ENCODE peak calls at places on chromosomes 6 and 20, in ten cellular contexts. Y is fibroblast of the aortic adventitia; D is HFFc6; A is fibroblast of pulmonary artery; Z is activated effector memory CD4-positive, alpha-beta T cell treated with anti-CD3 and anti-CD28 coated beads, Interleukin-2, amount 50 U/mL, for 16 hours; T is left colon; R is foreskin keratinocyte; B is HT-29; V is psoas muscle; W is C1 segment of cervical spinal cord. M is an unnamed sample.

GRCh38 chr20:43583982-43584432 is 6.7 kb upstream of the IFT52 start:
- DNase-seq in Y (peak; percentile 98), D (peak; percentile 86), A (peak; percentile 98), Z (no peak), T (peak; percentile 43), R (peak; percentile 83), B (no peak), V (no peak), W (peak; percentile 29), M (no peak)

GRCh38 chr20:58447733-58448391 is 58.8 kb downstream of the VAPB start:
- DNase-seq in Y (peak; percentile 62), D (peak; percentile 32), A (peak; percentile 73), Z (peak; percentile 78), T (peak; percentile 64), R (no peak), B (peak; percentile 81), V (no peak), W (no peak), M (no peak)

GRCh38 chr6:4388675-4389074 is 253.3 kb upstream of the ECI2 start:
- DNase-seq in Y (no peak), D (peak; percentile 27), A (no peak), Z (no peak), T (no peak), R (no peak), B (no peak), V (no peak), W (no peak), M (no peak)

GRCh38 chr6:155881845-155882526 is 426.3 kb upstream of the NOX3 start:
- DNase-seq in Y (no peak), D (no peak), A (no peak), Z (no peak), T (no peak), R (no peak), B (no peak), V (no peak), W (no peak), M (no peak)

GRCh38 chr6:121881974-121882667 is 446.7 kb downstream of the GJA1 start:
- DNase-seq in Y (peak; percentile 90), D (peak; percentile 95), A (peak; percentile 55), Z (no peak), T (no peak), R (no peak), B (no peak), V (no peak), W (no peak), M (no peak)

GRCh38 chr6:111792241-111792640 is 81.0 kb downstream of the FYN start:
- DNase-seq in Y (no peak), D (no peak), A (no peak), Z (no peak), T (no peak), R (no peak), B (no peak), V (no peak), W (no peak), M (no peak)

GRCh38 chr6:153947817-153948447 is 91.1 kb upstream of the OPRM1 start:
- DNase-seq in Y (no peak), D (peak; percentile 18), A (peak; percentile 45), Z (no peak), T (no peak), R (no peak), B (peak; percentile 55), V (no peak), W (no peak), M (no peak)

GRCh38 chr20:20664795-20665194 is 47.6 kb downstream of the RALGAPA2 start:
- DNase-seq in Y (peak; percentile 27), D (peak; percentile 16), A (peak; percentile 49), Z (no peak), T (no peak), R (no peak), B (peak; percentile 60), V (no peak), W (no peak), M (no peak)

GRCh38 chr6:36839819-36840379 is 655 bp upstream of the CPNE5 start:
- DNase-seq in Y (peak; percentile 16), D (no peak), A (no peak), Z (peak; percentile 79), T (peak; percentile 50), R (no peak), B (no peak), V (peak; percentile 70), W (no peak), M (no peak)

GRCh38 chr6:52127957-52128356 is 40.5 kb upstream of the PKHD1 start:
- DNase-seq in Y (no peak), D (no peak), A (no peak), Z (no peak), T (no peak), R (no peak), B (no peak), V (no peak), W (no peak), M (no peak)

GRCh38 chr6:124792386-124792785 is 169.9 kb upstream of the RNF217 start:
- DNase-seq in Y (no peak), D (no peak), A (no peak), Z (no peak), T (no peak), R (peak; percentile 45), B (no peak), V (no peak), W (no peak), M (no peak)

GRCh38 chr6:158066161-158066781 is 84.6 kb downstream of the SYNJ2 start:
- DNase-seq in Y (no peak), D (no peak), A (no peak), Z (no peak), T (no peak), R (no peak), B (no peak), V (no peak), W (no peak), M (no peak)

GRCh38 chr6:39416728-39417127 is 94.2 kb upstream of the KCNK16 start:
- DNase-seq in Y (no peak), D (no peak), A (peak; percentile 74), Z (no peak), T (no peak), R (peak; percentile 87), B (no peak), V (no peak), W (no peak), M (peak; percentile 80)

GRCh38 chr20:1764136-1765033 is 106.8 kb upstream of the SIRPG start:
- DNase-seq in Y (peak; percentile 96), D (peak; percentile 59), A (peak; percentile 88), Z (peak; percentile 82), T (peak; percentile 83), R (no peak), B (peak; percentile 74), V (peak; percentile 72), W (peak; percentile 38), M (no peak)

GRCh38 chr6:30763618-30764489 is 19.5 kb upstream of the IER3 start:
- DNase-seq in Y (no peak), D (no peak), A (peak; percentile 64), Z (no peak), T (no peak), R (no peak), B (peak; percentile 85), V (no peak), W (no peak), M (no peak)

GRCh38 chr6:71205336-71205956 is 83.2 kb upstream of the OGFRL1 start:
- DNase-seq in Y (no peak), D (peak; percentile 64), A (no peak), Z (no peak), T (no peak), R (peak; percentile 40), B (no peak), V (no peak), W (no peak), M (no peak)

GRCh38 chr6:132937466-132937906 is 123.1 kb downstream of the RPS12 start:
- DNase-seq in Y (peak; percentile 31), D (peak; percentile 8), A (peak; percentile 45), Z (no peak), T (peak; percentile 42), R (peak; percentile 13), B (peak; percentile 79), V (no peak), W (no peak), M (no peak)

GRCh38 chr6:154112181-154112809 is 73.3 kb downstream of the OPRM1 start:
- DNase-seq in Y (no peak), D (no peak), A (no peak), Z (no peak), T (no peak), R (peak; percentile 88), B (no peak), V (no peak), W (no peak), M (no peak)

GRCh38 chr6:154593122-154593521 is 82.6 kb upstream of the CNKSR3 start:
- DNase-seq in Y (no peak), D (no peak), A (no peak), Z (no peak), T (no peak), R (no peak), B (no peak), V (no peak), W (no peak), M (no peak)

GRCh38 chr6:12233693-12234551 is 56.2 kb upstream of the EDN1 start:
- DNase-seq in Y (peak; percentile 88), D (peak; percentile 84), A (peak; percentile 87), Z (peak; percentile 63), T (peak; percentile 28), R (peak; percentile 61), B (peak; percentile 85), V (no peak), W (no peak), M (no peak)

GRCh38 chr20:19947611-19948264 is 69.4 kb upstream of the NAA20 start:
- DNase-seq in Y (peak; percentile 64), D (peak; percentile 16), A (peak; percentile 79), Z (no peak), T (no peak), R (no peak), B (no peak), V (no peak), W (no peak), M (no peak)

GRCh38 chr20:40470313-40471260 is 218.4 kb downstream of the MAFB start:
- DNase-seq in Y (no peak), D (no peak), A (no peak), Z (no peak), T (peak; percentile 9), R (no peak), B (no peak), V (peak; percentile 49), W (no peak), M (no peak)

GRCh38 chr6:161743526-161744196 is 469.8 kb upstream of the AGPAT4 start:
- DNase-seq in Y (no peak), D (no peak), A (no peak), Z (no peak), T (no peak), R (no peak), B (no peak), V (no peak), W (no peak), M (no peak)

GRCh38 chr20:61718361-61718760 is 347.3 kb downstream of the TAF4 start:
- DNase-seq in Y (no peak), D (no peak), A (no peak), Z (no peak), T (no peak), R (no peak), B (no peak), V (no peak), W (no peak), M (no peak)

GRCh38 chr20:30630761-30631160 is 626.7 kb upstream of the DEFB115 start:
- DNase-seq in Y (no peak), D (no peak), A (no peak), Z (no peak), T (no peak), R (no peak), B (no peak), V (no peak), W (no peak), M (peak; percentile 50)

GRCh38 chr6:170464080-170464479 is 89.0 kb downstream of the PSMB1 start:
- DNase-seq in Y (no peak), D (no peak), A (no peak), Z (no peak), T (no peak), R (no peak), B (no peak), V (no peak), W (no peak), M (no peak)

GRCh38 chr6:99933129-99933528 is 60.9 kb downstream of the MCHR2 start:
- DNase-seq in Y (peak; percentile 64), D (peak; percentile 72), A (peak; percentile 46), Z (no peak), T (no peak), R (peak; percentile 40), B (no peak), V (no peak), W (no peak), M (no peak)

GRCh38 chr20:62929051-62929538 is 2.8 kb upstream of the DIDO1 start:
- DNase-seq in Y (peak; percentile 51), D (peak; percentile 21), A (peak; percentile 52), Z (peak; percentile 88), T (peak; percentile 79), R (no peak), B (peak; percentile 85), V (peak; percentile 76), W (peak; percentile 21), M (no peak)

M was measured in suprapubic skin.